ENCODE peak calls at places on chromosomes 13 and 19, in nine cellular contexts. V is AG09309; Q is stimulated activated naive CD8-positive, alpha-beta T cell treated with anti-CD3 and anti-CD28 coated beads, Interleukin-15, amount 100 ng/mL, for 72 hours; D is amniotic stem cell; O is activated naive CD8-positive, alpha-beta T cell treated with anti-CD3 and anti-CD28 coated beads, Interleukin-2, amount 50 U/mL, for 24 hours; K is dorsolateral prefrontal cortex; F is stimulated activated naive B cell treated with anti-CD40 and anti-IgM and Interleukin-4, amounts not matched to agents 10 μg/mL and 1 μg/mL and 100 μg/mL, for 72 hours; H is stimulated activated CD8-positive, alpha-beta memory T cell treated with anti-CD3 and anti-CD28 coated beads, Interleukin-4, amount 100 ng/mL, for 1 hour; X is endothelial cell. W is an unnamed sample.

GRCh38 chr13:51643114-51643881 is 59.0 kb downstream of the WDFY2 start:
- DNase-seq in V (peak), Q (no peak), D (peak), O (no peak), K (no peak), F (no peak), H (no peak), X (no peak), W (no peak)

GRCh38 chr13:51148952-51149573 is 38.0 kb upstream of the C13orf42 start:
- DNase-seq in V (peak), Q (no peak), D (peak), O (no peak), K (no peak), F (no peak), H (no peak), X (peak), W (no peak)

GRCh38 chr13:61413572-61413971 is 2.1 kb downstream of the PCDH20 start:
- DNase-seq in V (no peak), Q (no peak), D (no peak), O (no peak), K (peak), F (no peak), H (no peak), X (peak), W (no peak)

GRCh38 chr13:24503376-24503690 is 9.2 kb downstream of the PARP4 start:
- DNase-seq in V (no peak), Q (no peak), D (no peak), O (no peak), K (no peak), F (no peak), H (no peak), X (no peak), W (no peak)

GRCh38 chr13:109862627-109863026 is 76.2 kb upstream of the IRS2 start:
- DNase-seq in V (no peak), Q (no peak), D (no peak), O (no peak), K (no peak), F (no peak), H (no peak), X (no peak), W (no peak)

GRCh38 chr19:46932346-46932745 is 71.5 kb downstream of the ARHGAP35 start:
- DNase-seq in V (no peak), Q (no peak), D (no peak), O (no peak), K (no peak), F (no peak), H (no peak), X (no peak), W (no peak)

GRCh38 chr13:72151241-72151640 is 284.2 kb upstream of the DACH1 start:
- DNase-seq in V (no peak), Q (no peak), D (no peak), O (no peak), K (no peak), F (no peak), H (no peak), X (no peak), W (no peak)

GRCh38 chr19:42440357-42441046 is 2.2 kb downstream of the CXCL17 start:
- DNase-seq in V (no peak), Q (peak), D (peak), O (peak), K (peak), F (peak), H (peak), X (peak), W (no peak)

GRCh38 chr19:7326105-7326877 is 22.4 kb upstream of the ARHGEF18 start:
- DNase-seq in V (no peak), Q (peak), D (no peak), O (peak), K (no peak), F (no peak), H (no peak), X (no peak), W (no peak)

GRCh38 chr13:56909896-56910600 is 230.7 kb upstream of the PRR20A start:
- DNase-seq in V (no peak), Q (no peak), D (no peak), O (no peak), K (peak), F (no peak), H (no peak), X (no peak), W (no peak)

GRCh38 chr13:82569581-82569980 is 1312.7 kb downstream of the SLITRK1 start:
- DNase-seq in V (no peak), Q (no peak), D (no peak), O (no peak), K (no peak), F (no peak), H (no peak), X (no peak), W (no peak)

GRCh38 chr13:68927387-68928026 is 1180.1 kb upstream of the ATXN8OS start:
- DNase-seq in V (no peak), Q (no peak), D (no peak), O (no peak), K (no peak), F (no peak), H (no peak), X (peak), W (no peak)

GRCh38 chr13:112734696-112735547 is 45.1 kb downstream of the ATP11A start:
- DNase-seq in V (no peak), Q (no peak), D (no peak), O (no peak), K (no peak), F (no peak), H (no peak), X (no peak), W (no peak)

GRCh38 chr13:103803349-103803748 is 737.1 kb upstream of the SLC10A2 start:
- DNase-seq in V (no peak), Q (no peak), D (no peak), O (no peak), K (no peak), F (no peak), H (no peak), X (no peak), W (no peak)

GRCh38 chr19:48350856-48351255 is 12.9 kb downstream of the TMEM143 start:
- DNase-seq in V (no peak), Q (no peak), D (no peak), O (no peak), K (no peak), F (no peak), H (no peak), X (no peak), W (no peak)

GRCh38 chr19:5806133-5806489 is 1.2 kb downstream of the NRTN start:
- DNase-seq in V (no peak), Q (no peak), D (no peak), O (no peak), K (no peak), F (no peak), H (no peak), X (no peak), W (no peak)

GRCh38 chr13:43516401-43516826 is 270.4 kb downstream of the ENOX1 start:
- DNase-seq in V (peak), Q (no peak), D (no peak), O (no peak), K (no peak), F (no peak), H (no peak), X (no peak), W (no peak)

GRCh38 chr19:14580623-14581237 is 2.2 kb upstream of the CLEC17A start:
- DNase-seq in V (no peak), Q (peak), D (no peak), O (peak), K (no peak), F (peak), H (no peak), X (no peak), W (peak)

GRCh38 chr13:26538363-26539317 is 18.8 kb upstream of the WASF3 start:
- DNase-seq in V (no peak), Q (no peak), D (no peak), O (no peak), K (no peak), F (no peak), H (no peak), X (no peak), W (no peak)

GRCh38 chr13:80509264-80509663 is 168.3 kb upstream of the SPRY2 start:
- DNase-seq in V (no peak), Q (no peak), D (no peak), O (no peak), K (no peak), F (no peak), H (no peak), X (no peak), W (no peak)

GRCh38 chr19:38375748-38376147 is 1.4 kb downstream of the PSMD8 start:
- DNase-seq in V (no peak), Q (no peak), D (no peak), O (no peak), K (no peak), F (no peak), H (no peak), X (no peak), W (no peak)

GRCh38 chr19:1045247-1045603 is 5.3 kb downstream of the ABCA7 start:
- DNase-seq in V (no peak), Q (peak), D (no peak), O (peak), K (no peak), F (no peak), H (no peak), X (no peak), W (no peak)

GRCh38 chr19:19820774-19821315 is 705 bp downstream of the ZNF506 start:
- DNase-seq in V (no peak), Q (peak), D (no peak), O (no peak), K (no peak), F (peak), H (no peak), X (no peak), W (no peak)

GRCh38 chr13:66036024-66036614 is 1194.0 kb downstream of the PCDH9 start:
- DNase-seq in V (no peak), Q (no peak), D (no peak), O (no peak), K (no peak), F (no peak), H (no peak), X (no peak), W (no peak)

GRCh38 chr19:588093-588742 is 1.5 kb upstream of the HCN2 start:
- DNase-seq in V (no peak), Q (peak), D (peak), O (peak), K (peak), F (no peak), H (peak), X (peak), W (no peak)

GRCh38 chr13:32581177-32581786 is 5.0 kb upstream of the PDS5B start:
- DNase-seq in V (no peak), Q (no peak), D (peak), O (no peak), K (no peak), F (no peak), H (no peak), X (no peak), W (no peak)

GRCh38 chr13:93903909-93904308 is 575.6 kb downstream of the DCT start:
- DNase-seq in V (no peak), Q (no peak), D (no peak), O (no peak), K (no peak), F (no peak), H (no peak), X (no peak), W (no peak)

GRCh38 chr13:47678201-47678963 is 322.7 kb downstream of the SUCLA2 start:
- DNase-seq in V (no peak), Q (no peak), D (no peak), O (no peak), K (no peak), F (no peak), H (no peak), X (no peak), W (no peak)

GRCh38 chr13:80824231-80824630 is 483.3 kb upstream of the SPRY2 start:
- DNase-seq in V (no peak), Q (no peak), D (no peak), O (no peak), K (no peak), F (no peak), H (no peak), X (no peak), W (no peak)

GRCh38 chr19:40365613-40366401 is 17.3 kb downstream of the PLD3 start:
- DNase-seq in V (no peak), Q (peak), D (no peak), O (peak), K (peak), F (no peak), H (no peak), X (peak), W (no peak)

W was measured in GM12878.